ENCODE peak calls at places on chromosomes 4 and X, in eight cellular contexts. I is body of pancreas, W is IMR-90, C is pancreas, T is mammary epithelial cell, A is GM23338, U is heart right ventricle, F is osteoblast. P is an unnamed sample. For H3K27me3, the result is how much of the 10 kb centered on the place peaks cover.

GRCh38 chr4:133623847-133624246 is 474.8 kb downstream of the PCDH10 start:
- DNase-seq in I (no peak), C (no peak), A (no peak), T (no peak), U (no peak), W (no peak), F (no peak), P (no peak)

GRCh38 chr4:172830295-172830764 is 338.3 kb upstream of the GALNT7 start:
- DNase-seq in F (no peak), A (peak), I (no peak), W (peak), U (no peak), T (no peak), C (no peak), P (no peak)

GRCh38 chr4:88705805-88706518 is 8.3 kb upstream of the NAP1L5 start:
- DNase-seq in C (no peak), F (no peak), W (peak), U (no peak), A (no peak), I (no peak), T (peak), P (no peak)

GRCh38 chr4:184487503-184487902 is 13.2 kb upstream of the IRF2 start:
- DNase-seq in A (no peak), I (no peak), C (no peak), F (no peak), W (no peak), T (no peak), U (no peak), P (no peak)

GRCh38 chrX:18173494-18174180 is 47.0 kb downstream of the BEND2 start:
- DNase-seq in F (no peak), W (no peak), A (no peak), U (no peak), I (no peak), T (no peak), C (no peak), P (no peak)

GRCh38 chrX:115957862-115958490 is 212.6 kb upstream of the AGTR2 start:
- DNase-seq in W (no peak), A (peak), I (peak), C (no peak), T (no peak), U (no peak), F (no peak), P (no peak)

GRCh38 chr4:128856246-128856645 is 46.7 kb downstream of the JADE1 start:
- DNase-seq in T (no peak), I (no peak), W (peak), A (no peak), C (no peak), F (no peak), U (no peak), P (no peak)

GRCh38 chr4:73345399-73345975 is 58.6 kb upstream of the ALB start:
- DNase-seq in W (no peak), I (no peak), C (no peak), T (no peak), F (no peak), A (no peak), U (no peak), P (no peak)

GRCh38 chr4:152009046-152009445 is 248.2 kb upstream of the GATB start:
- DNase-seq in I (no peak), F (no peak), T (no peak), C (no peak), A (no peak), U (no peak), W (no peak), P (no peak)

GRCh38 chr4:109676886-109677285 is 26.4 kb downstream of the CASP6 start:
- DNase-seq in C (no peak), U (no peak), W (no peak), I (no peak), A (no peak), F (no peak), T (no peak), P (no peak)

GRCh38 chrX:116862340-116862739 is 399.6 kb upstream of the CT83 start:
- DNase-seq in W (no peak), U (no peak), A (no peak), I (no peak), F (no peak), T (no peak), C (no peak), P (no peak)

GRCh38 chrX:45888518-45888917 is 656.7 kb downstream of the ZNF674 start:
- DNase-seq in A (no peak), W (no peak), F (no peak), T (no peak), I (no peak), U (no peak), C (no peak), P (no peak)

GRCh38 chr4:68359508-68359907 is 9.6 kb upstream of the YTHDC1 start:
- DNase-seq in I (no peak), C (no peak), U (no peak), F (no peak), W (no peak), T (no peak), A (no peak), P (no peak)

GRCh38 chr4:81198151-81198550 is 16.9 kb downstream of the PRKG2 start:
- DNase-seq in F (no peak), I (no peak), U (no peak), T (no peak), A (no peak), W (no peak), C (no peak), P (no peak)

GRCh38 chr4:128635939-128636551 is 173.5 kb upstream of the JADE1 start:
- DNase-seq in U (no peak), F (no peak), I (no peak), C (no peak), A (no peak), W (no peak), T (no peak), P (no peak)

GRCh38 chr4:151169223-151169622 is 69.8 kb downstream of the RPS3A start:
- DNase-seq in U (peak), T (no peak), I (peak), C (no peak), F (peak), W (peak), A (no peak), P (no peak)

GRCh38 chr4:80179637-80180161 is 17.6 kb upstream of the PRDM8 start:
- DNase-seq in F (no peak), A (no peak), U (no peak), I (no peak), T (no peak), W (no peak), C (no peak), P (no peak)

GRCh38 chr4:80183196-80184052 is 13.9 kb upstream of the PRDM8 start:
- DNase-seq in U (peak), C (no peak), F (peak), I (no peak), T (no peak), W (no peak), A (peak), P (peak)

GRCh38 chr4:80184053-80184790 is 13.1 kb upstream of the PRDM8 start:
- DNase-seq in C (peak), W (peak), U (peak), F (peak), T (peak), A (peak), I (peak), P (peak)

GRCh38 chr4:80180743-80181142 is 16.6 kb upstream of the PRDM8 start:
- DNase-seq in F (peak), T (no peak), I (no peak), W (peak), U (no peak), A (no peak), C (no peak), P (no peak)

DNA sequence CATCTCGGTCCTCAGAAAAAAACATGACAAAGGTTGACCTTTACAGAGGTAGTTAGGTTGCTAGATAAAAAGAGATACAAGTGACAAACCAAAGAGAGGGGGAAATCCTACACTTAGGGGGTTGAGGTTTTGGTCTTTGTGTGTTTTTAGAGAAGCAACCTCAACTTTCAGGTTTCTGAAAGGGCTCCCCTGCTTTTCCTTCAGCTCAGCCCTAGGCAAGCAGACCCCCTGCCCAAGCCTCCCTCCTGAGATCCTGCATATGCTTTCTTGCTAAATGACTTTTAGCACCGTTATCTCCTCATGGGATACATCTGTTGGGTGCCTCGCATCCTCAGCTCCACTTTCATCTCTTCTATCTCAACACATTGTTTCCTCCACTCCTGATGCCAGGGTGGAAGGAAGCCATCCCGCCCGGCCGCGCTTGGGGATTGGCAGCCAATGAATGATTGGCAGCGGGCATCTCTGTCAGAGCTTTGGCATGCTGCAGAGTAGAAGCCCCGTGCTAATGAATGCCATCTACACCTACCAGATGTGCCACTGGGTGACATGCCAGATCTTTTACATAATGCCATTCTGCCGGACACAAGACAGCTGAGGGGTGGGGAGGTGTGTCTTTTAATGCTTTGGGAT is 15.0 kb upstream of the PRDM8 start:
- DNase-seq in T (no peak), F (peak), C (no peak), U (no peak), W (no peak), I (no peak), A (no peak), P (no peak)
- H3K27me3 ChIP-seq in T (under half), F (under half), C (under half), U (under half), W (under half), I (under half), A (half or more), P (under half)

GRCh38 chrX:109535578-109535977 is 1.1 kb upstream of the NXT2 start:
- DNase-seq in W (no peak), I (no peak), F (no peak), C (no peak), T (no peak), U (no peak), A (no peak), P (no peak)

GRCh38 chrX:109537324-109537665 is 651 bp downstream of the NXT2 start:
- DNase-seq in A (peak), U (no peak), F (no peak), W (peak), I (peak), C (peak), T (peak), P (no peak)

GRCh38 chrX:109534933-109535332 is 1.7 kb upstream of the NXT2 start:
- DNase-seq in A (no peak), F (no peak), T (no peak), W (no peak), I (no peak), U (no peak), C (no peak), P (no peak)

GRCh38 chrX:109533631-109534030 is 3.0 kb upstream of the NXT2 start:
- DNase-seq in U (no peak), F (no peak), C (no peak), I (peak), W (peak), A (no peak), T (peak), P (no peak)

DNA sequence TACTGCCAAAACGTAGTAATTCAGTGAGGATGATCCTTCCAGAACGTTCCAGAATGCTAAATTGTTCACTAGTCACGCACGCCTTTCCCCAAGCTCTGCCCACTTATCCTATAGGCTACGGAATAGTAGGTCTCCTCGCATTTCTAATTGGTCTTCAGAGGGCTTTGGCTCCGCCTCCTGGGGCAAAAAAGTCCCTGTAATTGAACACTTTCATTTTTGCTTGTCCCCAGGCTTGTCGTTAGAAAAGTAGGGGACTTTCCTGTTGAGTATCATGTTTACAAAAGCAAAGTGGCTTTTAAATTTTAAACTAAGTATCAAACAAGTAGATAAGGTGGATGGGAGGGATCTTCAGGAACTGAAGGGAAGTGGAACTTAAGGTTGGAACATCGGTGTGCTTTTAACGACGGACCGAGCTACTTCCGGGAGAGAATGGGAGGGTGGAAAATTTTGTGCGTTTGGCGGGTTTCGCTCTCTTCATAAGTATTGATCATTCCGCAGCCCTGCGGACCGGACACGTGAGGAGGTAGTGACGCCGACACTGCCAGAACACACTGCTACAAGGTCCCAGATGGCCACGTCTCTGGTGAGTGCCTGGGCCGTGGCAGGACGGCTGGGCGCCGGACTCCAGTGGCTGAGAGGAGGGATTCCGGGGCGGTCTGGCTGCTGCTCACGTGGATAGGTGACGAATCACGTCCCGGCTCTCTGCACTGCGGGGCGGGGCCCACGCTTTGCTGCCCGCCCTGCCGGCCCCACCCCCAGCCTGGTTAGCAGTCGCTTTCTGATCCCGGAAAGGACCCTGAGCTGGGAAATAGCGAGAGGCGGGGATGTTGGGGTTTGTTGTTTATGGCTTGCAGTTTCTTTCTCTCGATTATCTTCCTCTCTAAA is at the start of gene NXT2:
- DNase-seq in A (peak), W (peak), C (peak), U (peak), I (peak), T (peak), F (peak), P (peak)
- H3K27me3 ChIP-seq in A (under half), W (under half), C (under half), U (under half), I (under half), T (under half), F (under half), P (under half)

DNA sequence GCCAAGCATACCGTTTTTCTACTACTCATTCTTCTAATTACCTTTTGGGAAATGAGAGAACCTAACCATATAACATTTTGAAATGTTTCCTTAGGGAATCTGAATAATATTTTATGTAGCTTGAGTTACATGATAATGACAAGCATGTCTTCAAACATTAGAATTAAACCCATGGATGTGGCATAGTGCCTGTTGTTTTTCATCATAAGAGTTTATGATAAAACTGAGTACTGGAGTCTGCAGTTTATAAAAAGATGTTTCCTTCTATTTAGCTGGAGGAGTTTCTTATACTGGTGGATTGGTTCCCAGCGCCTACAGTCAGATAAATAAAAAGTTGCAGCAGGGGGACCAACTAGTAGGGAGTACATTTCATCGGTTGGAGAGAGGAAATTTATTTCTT is 70.1 kb upstream of the PCDH18 start:
- DNase-seq in A (no peak), F (no peak), I (no peak), T (no peak), W (no peak), C (no peak), U (no peak), P (no peak)
- H3K27me3 ChIP-seq in A (under half), F (under half), I (under half), T (under half), W (under half), C (under half), U (under half), P (under half)

GRCh38 chrX:137882960-137883359 is 317.0 kb downstream of the ZIC3 start:
- DNase-seq in T (no peak), U (no peak), I (no peak), C (no peak), A (no peak), W (no peak), F (no peak), P (no peak)
- H3K27me3 ChIP-seq in T (under half), U (under half), I (under half), C (under half), A (under half), W (under half), F (under half), P (under half)

GRCh38 chr4:8597791-8598190 is 5.2 kb downstream of the CPZ start:
- DNase-seq in I (no peak), F (no peak), T (no peak), A (no peak), U (no peak), C (no peak), W (no peak), P (no peak)
- H3K27me3 ChIP-seq in I (under half), F (under half), T (under half), A (under half), U (under half), C (under half), W (under half), P (under half)

DNA sequence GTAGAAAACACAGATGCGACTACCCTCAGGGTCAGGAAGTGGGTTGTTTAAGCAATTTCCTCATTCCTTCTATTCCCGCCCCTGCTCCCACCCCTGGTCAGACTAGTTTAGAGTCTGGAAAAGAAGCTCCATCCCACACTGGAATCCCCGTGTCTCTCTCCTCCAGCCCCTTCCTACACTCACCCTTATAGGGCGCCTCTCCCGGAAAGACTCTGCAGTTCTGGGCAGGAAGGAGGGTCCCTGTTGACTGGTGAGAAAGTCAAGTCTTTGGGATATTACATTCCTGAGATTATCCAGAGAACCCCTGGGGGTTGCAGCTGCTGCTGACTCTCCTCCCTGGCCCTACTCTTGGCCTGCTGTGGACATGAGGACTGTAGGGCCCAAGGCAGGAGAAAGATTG is 11.9 kb downstream of the STARD8 start:
- DNase-seq in A (peak), I (no peak), C (no peak), F (no peak), W (no peak), T (no peak), U (no peak), P (no peak)
- H3K27me3 ChIP-seq in A (under half), I (under half), C (under half), F (under half), W (under half), T (under half), U (under half), P (under half)

GRCh38 chrX:139206914-139207313 is 323.6 kb upstream of the F9 start:
- DNase-seq in T (no peak), C (no peak), U (no peak), F (no peak), A (no peak), W (no peak), I (no peak), P (no peak)
- H3K27me3 ChIP-seq in T (under half), C (under half), U (under half), F (under half), A (half or more), W (under half), I (under half), P (under half)

P was measured in CD4-positive, alpha-beta T cell.